ENCODE peak calls at places on chromosomes 11 and 22, in four cellular contexts. J is activated gamma-delta T cell treated with Interleukin-2 at 50 U/mL for 16 hours, Z is COR-L47, E is K562. L is an unnamed sample.
A peak's percentile ranks its signal among the peaks of the same experiment; 100 is the strongest.

GRCh38 chr11:109112748-109113378 is 309.1 kb upstream of the C11orf87 start:
- DNase-seq in J (no peak), Z (peak; percentile 57), E (no peak), L (no peak)

GRCh38 chr11:86632499-86633269 is 39.7 kb downstream of the ME3 start:
- DNase-seq in J (no peak), Z (no peak), E (peak; percentile 14), L (no peak)

GRCh38 chr11:24496728-24497396 is at the start of gene LUZP2:
- DNase-seq in J (no peak), Z (peak; percentile 40), E (no peak), L (no peak)

GRCh38 chr11:62665630-62666258 is 632 bp downstream of the CSKMT start:
- DNase-seq in J (peak; percentile 65), Z (peak; percentile 25), E (peak; percentile 47), L (peak; percentile 53)

GRCh38 chr22:30511109-30511508 is 5.6 kb upstream of the SEC14L4 start:
- DNase-seq in J (no peak), Z (no peak), E (no peak), L (no peak)

GRCh38 chr11:19077965-19078364 is 17.4 kb upstream of the MRGPRX2 start:
- DNase-seq in J (no peak), Z (no peak), E (no peak), L (no peak)

GRCh38 chr11:19441752-19442553 is 201.2 kb upstream of the E2F8 start:
- DNase-seq in J (no peak), Z (no peak), E (peak; percentile 89), L (peak; percentile 95)

GRCh38 chr11:47507016-47507631 is 45.8 kb downstream of the CELF1 start:
- DNase-seq in J (no peak), Z (no peak), E (no peak), L (no peak)

GRCh38 chr11:17012712-17013547 is 1.3 kb downstream of the PLEKHA7 start:
- DNase-seq in J (no peak), Z (no peak), E (no peak), L (peak; percentile 88)

GRCh38 chr11:35144103-35144741 is 5.3 kb downstream of the CD44 start:
- DNase-seq in J (peak; percentile 58), Z (no peak), E (no peak), L (peak; percentile 34)

GRCh38 chr11:105935791-105936190 is 86.2 kb downstream of the MSANTD4 start:
- DNase-seq in J (no peak), Z (peak; percentile 40), E (no peak), L (no peak)

GRCh38 chr11:14082338-14082737 is 119.8 kb downstream of the SPON1 start:
- DNase-seq in J (no peak), Z (no peak), E (no peak), L (no peak)

GRCh38 chr11:133787379-133788103 is 57.8 kb downstream of the SPATA19 start:
- DNase-seq in J (no peak), Z (no peak), E (no peak), L (no peak)

GRCh38 chr11:35242843-35243242 is 103.9 kb downstream of the CD44 start:
- DNase-seq in J (no peak), Z (no peak), E (no peak), L (no peak)

GRCh38 chr22:37256075-37256726 is 12.1 kb upstream of the RAC2 start:
- DNase-seq in J (no peak), Z (no peak), E (no peak), L (no peak)

GRCh38 chr11:34671117-34671516 is 50.2 kb downstream of the EHF start:
- DNase-seq in J (no peak), Z (no peak), E (no peak), L (no peak)

GRCh38 chr22:39428597-39429071 is 28.2 kb upstream of the MGAT3 start:
- DNase-seq in J (no peak), Z (peak; percentile 95), E (no peak), L (no peak)

GRCh38 chr11:112811781-112812180 is 149.4 kb upstream of the NCAM1 start:
- DNase-seq in J (no peak), Z (no peak), E (no peak), L (no peak)

GRCh38 chr11:19218801-19219460 is 17.1 kb upstream of the CSRP3 start:
- DNase-seq in J (no peak), Z (peak; percentile 16), E (peak; percentile 24), L (no peak)

GRCh38 chr11:6440906-6441358 is at the start of gene HPX:
- DNase-seq in J (no peak), Z (no peak), E (no peak), L (no peak)

GRCh38 chr11:112627588-112628045 is 333.6 kb upstream of the NCAM1 start:
- DNase-seq in J (no peak), Z (no peak), E (no peak), L (no peak)

GRCh38 chr22:19802881-19803735 is 42.5 kb downstream of the TBX1 start:
- DNase-seq in J (no peak), Z (no peak), E (no peak), L (no peak)

GRCh38 chr11:31828217-31828616 is 17.1 kb upstream of the PAX6 start:
- DNase-seq in J (no peak), Z (no peak), E (no peak), L (no peak)

GRCh38 chr11:84480151-84480550 is 1147.0 kb downstream of the DLG2 start:
- DNase-seq in J (no peak), Z (no peak), E (no peak), L (no peak)

GRCh38 chr11:33043221-33043833 is 4.0 kb downstream of the TCP11L1 start:
- DNase-seq in J (no peak), Z (no peak), E (no peak), L (no peak)

GRCh38 chr11:102788334-102789035 is 8.1 kb upstream of the MMP10 start:
- DNase-seq in J (no peak), Z (no peak), E (no peak), L (no peak)

GRCh38 chr11:57549983-57550382 is 12.6 kb downstream of the SMTNL1 start:
- DNase-seq in J (no peak), Z (no peak), E (no peak), L (no peak)

GRCh38 chr11:113316251-113316650 is 1.9 kb downstream of the TTC12 start:
- DNase-seq in J (no peak), Z (no peak), E (no peak), L (no peak)

GRCh38 chr11:34438529-34439507 is at the start of gene CAT:
- DNase-seq in J (peak; percentile 97), Z (peak; percentile 95), E (peak; percentile 98), L (peak; percentile 99)

GRCh38 chr11:121304750-121305149 is 12.2 kb downstream of the SC5D start:
- DNase-seq in J (no peak), Z (no peak), E (no peak), L (no peak)

GRCh38 chr11:134580635-134581025 is 168.6 kb upstream of the B3GAT1 start:
- DNase-seq in J (no peak), Z (no peak), E (no peak), L (no peak)

GRCh38 chr11:19646921-19647320 is 65.7 kb upstream of the NAV2 start:
- DNase-seq in J (no peak), Z (no peak), E (no peak), L (no peak)